ENCODE peak calls at places on chromosomes 12 and 14, in eight cellular contexts. P is IMR-90, Q is AG20443, O is progenitor cell of endocrine pancreas, A is HEK293T, N is GM10248, H is NCI-H1105, G is HTR-8/SVneo. I is an unnamed sample.

GRCh38 chr14:55133416-55133815 is 4.4 kb downstream of the LGALS3 start:
- DNase-seq in P (peak), Q (peak), O (no peak), A (no peak), N (no peak), H (no peak), G (peak), I (no peak)

GRCh38 chr14:91348861-91349465 is 68.7 kb downstream of the CCDC88C start:
- DNase-seq in P (no peak), Q (no peak), O (no peak), A (no peak), N (no peak), H (no peak), G (no peak), I (no peak)

GRCh38 chr12:69688496-69689427 is 10.3 kb downstream of the BEST3 start:
- DNase-seq in P (peak), Q (peak), O (no peak), A (peak), N (no peak), H (no peak), G (peak), I (peak)

GRCh38 chr12:1300460-1300859 is 293.9 kb downstream of the FBXL14 start:
- DNase-seq in P (no peak), Q (no peak), O (no peak), A (no peak), N (no peak), H (no peak), G (no peak), I (no peak)

GRCh38 chr12:69045430-69045829 is 112.5 kb upstream of the CPM start:
- DNase-seq in P (no peak), Q (no peak), O (no peak), A (no peak), N (no peak), H (no peak), G (no peak), I (no peak)

GRCh38 chr14:74510955-74511354 is 17.4 kb downstream of the ISCA2 start:
- DNase-seq in P (peak), Q (peak), O (no peak), A (no peak), N (no peak), H (no peak), G (peak), I (peak)

GRCh38 chr14:73723799-73724621 is 9.8 kb upstream of the PNMA1 start:
- DNase-seq in P (peak), Q (peak), O (no peak), A (no peak), N (no peak), H (no peak), G (peak), I (peak)

GRCh38 chr14:55062517-55063351 is 11.3 kb downstream of the MAPK1IP1L start:
- DNase-seq in P (no peak), Q (no peak), O (no peak), A (no peak), N (no peak), H (no peak), G (no peak), I (no peak)

GRCh38 chr12:4220489-4220888 is 53.1 kb upstream of the CCND2 start:
- DNase-seq in P (no peak), Q (no peak), O (peak), A (no peak), N (no peak), H (no peak), G (no peak), I (no peak)

GRCh38 chr14:103073367-103073875 is 10.6 kb upstream of the LBHD2 start:
- DNase-seq in P (no peak), Q (no peak), O (no peak), A (no peak), N (no peak), H (no peak), G (no peak), I (no peak)

GRCh38 chr14:101361044-101361443 is 200.3 kb upstream of the DIO3 start:
- DNase-seq in P (no peak), Q (no peak), O (no peak), A (no peak), N (no peak), H (no peak), G (no peak), I (no peak)

GRCh38 chr12:31203261-31203660 is 122.7 kb downstream of the SINHCAF start:
- DNase-seq in P (no peak), Q (no peak), O (no peak), A (no peak), N (no peak), H (no peak), G (no peak), I (no peak)

GRCh38 chr12:101414533-101415119 is 7.1 kb upstream of the ARL1 start:
- DNase-seq in P (peak), Q (peak), O (no peak), A (peak), N (peak), H (peak), G (peak), I (peak)

GRCh38 chr14:66624319-66624937 is 116.5 kb downstream of the GPHN start:
- DNase-seq in P (peak), Q (peak), O (peak), A (peak), N (peak), H (peak), G (peak), I (peak)

GRCh38 chr12:107903377-107904061 is 129.0 kb downstream of the ASCL4 start:
- DNase-seq in P (no peak), Q (peak), O (peak), A (peak), N (peak), H (peak), G (peak), I (peak)

GRCh38 chr14:51490205-51490604 is 161.5 kb upstream of the FRMD6 start:
- DNase-seq in P (peak), Q (peak), O (no peak), A (no peak), N (no peak), H (no peak), G (no peak), I (no peak)

GRCh38 chr14:106518054-106518943 is 991.9 kb downstream of the TMEM121 start:
- DNase-seq in P (no peak), Q (no peak), O (no peak), A (no peak), N (peak), H (no peak), G (no peak), I (no peak)

GRCh38 chr12:49232940-49233841 is 31.7 kb upstream of the TUBA1C start:
- DNase-seq in P (peak), Q (peak), O (peak), A (peak), N (no peak), H (peak), G (no peak), I (peak)

GRCh38 chr12:113196996-113197395 is 11.5 kb downstream of the RITA1 start:
- DNase-seq in P (peak), Q (peak), O (no peak), A (peak), N (peak), H (peak), G (peak), I (peak)

GRCh38 chr14:69363055-69363454 is 35.0 kb downstream of the ERH start:
- DNase-seq in P (peak), Q (peak), O (no peak), A (no peak), N (no peak), H (no peak), G (no peak), I (peak)

GRCh38 chr12:46535907-46536306 is 163.3 kb upstream of the SLC38A2 start:
- DNase-seq in P (no peak), Q (no peak), O (no peak), A (no peak), N (no peak), H (no peak), G (no peak), I (no peak)

GRCh38 chr14:70833884-70834283 is 24.6 kb upstream of the MAP3K9 start:
- DNase-seq in P (no peak), Q (no peak), O (no peak), A (no peak), N (no peak), H (no peak), G (no peak), I (no peak)

GRCh38 chr12:100826323-100826722 is 31.7 kb downstream of the ANO4 start:
- DNase-seq in P (peak), Q (peak), O (peak), A (peak), N (no peak), H (no peak), G (no peak), I (peak)

GRCh38 chr14:74620497-74620921 is 8.5 kb upstream of the LTBP2 start:
- DNase-seq in P (peak), Q (peak), O (no peak), A (no peak), N (no peak), H (no peak), G (peak), I (peak)

GRCh38 chr14:68775614-68776126 is 17.2 kb downstream of the ZFP36L1 start:
- DNase-seq in P (no peak), Q (no peak), O (no peak), A (no peak), N (no peak), H (no peak), G (no peak), I (peak)

GRCh38 chr12:99809921-99810320 is 162.4 kb downstream of the GARIN6 start:
- DNase-seq in P (no peak), Q (no peak), O (no peak), A (no peak), N (no peak), H (no peak), G (no peak), I (no peak)

GRCh38 chr12:47905313-47905730 is 528 bp upstream of the VDR start:
- DNase-seq in P (no peak), Q (peak), O (peak), A (peak), N (peak), H (peak), G (no peak), I (peak)

GRCh38 chr12:106736051-106736957 is 38.2 kb upstream of the RIC8B start:
- DNase-seq in P (no peak), Q (no peak), O (no peak), A (no peak), N (no peak), H (no peak), G (no peak), I (peak)

GRCh38 chr12:103560604-103561101 is 26.4 kb upstream of the STAB2 start:
- DNase-seq in P (peak), Q (peak), O (no peak), A (no peak), N (no peak), H (no peak), G (peak), I (no peak)

GRCh38 chr12:26629864-26630263 is 203.1 kb downstream of the ITPR2 start:
- DNase-seq in P (peak), Q (no peak), O (no peak), A (no peak), N (no peak), H (no peak), G (peak), I (no peak)

GRCh38 chr14:87863047-87863446 is 129.9 kb downstream of the GALC start:
- DNase-seq in P (no peak), Q (no peak), O (no peak), A (no peak), N (no peak), H (no peak), G (no peak), I (no peak)

GRCh38 chr14:99643343-99643742 is 1.6 kb upstream of the HHIPL1 start:
- DNase-seq in P (no peak), Q (no peak), O (no peak), A (no peak), N (no peak), H (no peak), G (no peak), I (no peak)

GRCh38 chr14:34501997-34502396 is 37.5 kb downstream of the EAPP start:
- DNase-seq in P (peak), Q (no peak), O (no peak), A (no peak), N (no peak), H (no peak), G (no peak), I (no peak)

GRCh38 chr12:52918351-52918750 is 13.5 kb upstream of the KRT8 start:
- DNase-seq in P (no peak), Q (no peak), O (no peak), A (no peak), N (no peak), H (no peak), G (no peak), I (peak)

GRCh38 chr12:132414634-132415340 is 75.2 kb upstream of the FBRSL1 start:
- DNase-seq in P (peak), Q (peak), O (peak), A (peak), N (peak), H (peak), G (peak), I (peak)

GRCh38 chr14:103633391-103633790 is 4.4 kb downstream of the KLC1 start:
- DNase-seq in P (no peak), Q (no peak), O (no peak), A (no peak), N (no peak), H (no peak), G (no peak), I (no peak)

GRCh38 chr12:42701079-42701478 is 111.5 kb upstream of the PRICKLE1 start:
- DNase-seq in P (no peak), Q (no peak), O (no peak), A (no peak), N (no peak), H (no peak), G (no peak), I (no peak)

GRCh38 chr14:75647650-75648049 is 13.0 kb downstream of the ERG28 start:
- DNase-seq in P (peak), Q (no peak), O (no peak), A (no peak), N (no peak), H (no peak), G (no peak), I (no peak)

I was measured in endodermal cell.